ENCODE peak calls at places on chromosomes 11 and 22, in five cellular contexts. X, N, J, R and K are unnamed samples.

GRCh38 chr11:70244698-70245097 is 25.8 kb upstream of the PPFIA1 start:
- DNase-seq in R (peak), N (peak), X (no peak), J (no peak), K (peak)

GRCh38 chr11:57426754-57427691 is at the start of gene SLC43A3:
- DNase-seq in N (peak), R (no peak), X (peak), J (peak), K (peak)

GRCh38 chr11:134633276-134633675 is 221.2 kb upstream of the B3GAT1 start:
- DNase-seq in N (no peak), X (no peak), R (no peak), J (no peak), K (no peak)

GRCh38 chr22:35587447-35587870 is 29.7 kb downstream of the MB start:
- DNase-seq in N (no peak), R (no peak), X (peak), J (no peak), K (no peak)

GRCh38 chr11:123458501-123458900 is 28.4 kb downstream of the GRAMD1B start:
- DNase-seq in N (no peak), X (no peak), J (no peak), R (no peak), K (no peak)

GRCh38 chr11:44286268-44286880 is 23.6 kb downstream of the ALX4 start:
- DNase-seq in X (peak), N (peak), J (peak), R (no peak), K (no peak)

GRCh38 chr11:65132238-65132987 is 1.9 kb downstream of the SYVN1 start:
- DNase-seq in N (no peak), J (no peak), R (no peak), X (no peak), K (no peak)

GRCh38 chr11:105466582-105467228 is 143.2 kb upstream of the GRIA4 start:
- DNase-seq in X (no peak), N (peak), R (peak), J (no peak), K (no peak)

GRCh38 chr22:32662587-32662915 is 139.0 kb upstream of the TIMP3 start:
- DNase-seq in N (no peak), J (no peak), R (no peak), X (no peak), K (no peak)

GRCh38 chr22:35697142-35697541 is 20.5 kb upstream of the APOL5 start:
- DNase-seq in X (no peak), R (no peak), J (no peak), N (no peak), K (no peak)

GRCh38 chr11:1341928-1342524 is 32.6 kb upstream of the TOLLIP start:
- DNase-seq in R (no peak), X (no peak), J (no peak), N (peak), K (no peak)

GRCh38 chr22:30277547-30278344 is 11.1 kb upstream of the OSM start:
- DNase-seq in N (peak), R (no peak), X (no peak), J (no peak), K (no peak)

GRCh38 chr22:26584010-26584409 is 5.9 kb downstream of the TPST2 start:
- DNase-seq in R (no peak), J (no peak), N (no peak), X (no peak), K (no peak)

GRCh38 chr11:3626250-3626960 is 15.4 kb downstream of the ART5 start:
- DNase-seq in X (peak), J (peak), R (no peak), N (no peak), K (no peak)

GRCh38 chr11:124467376-124468061 is 22.0 kb upstream of the OR8B8 start:
- DNase-seq in J (no peak), N (no peak), R (no peak), X (no peak), K (no peak)

DNA sequence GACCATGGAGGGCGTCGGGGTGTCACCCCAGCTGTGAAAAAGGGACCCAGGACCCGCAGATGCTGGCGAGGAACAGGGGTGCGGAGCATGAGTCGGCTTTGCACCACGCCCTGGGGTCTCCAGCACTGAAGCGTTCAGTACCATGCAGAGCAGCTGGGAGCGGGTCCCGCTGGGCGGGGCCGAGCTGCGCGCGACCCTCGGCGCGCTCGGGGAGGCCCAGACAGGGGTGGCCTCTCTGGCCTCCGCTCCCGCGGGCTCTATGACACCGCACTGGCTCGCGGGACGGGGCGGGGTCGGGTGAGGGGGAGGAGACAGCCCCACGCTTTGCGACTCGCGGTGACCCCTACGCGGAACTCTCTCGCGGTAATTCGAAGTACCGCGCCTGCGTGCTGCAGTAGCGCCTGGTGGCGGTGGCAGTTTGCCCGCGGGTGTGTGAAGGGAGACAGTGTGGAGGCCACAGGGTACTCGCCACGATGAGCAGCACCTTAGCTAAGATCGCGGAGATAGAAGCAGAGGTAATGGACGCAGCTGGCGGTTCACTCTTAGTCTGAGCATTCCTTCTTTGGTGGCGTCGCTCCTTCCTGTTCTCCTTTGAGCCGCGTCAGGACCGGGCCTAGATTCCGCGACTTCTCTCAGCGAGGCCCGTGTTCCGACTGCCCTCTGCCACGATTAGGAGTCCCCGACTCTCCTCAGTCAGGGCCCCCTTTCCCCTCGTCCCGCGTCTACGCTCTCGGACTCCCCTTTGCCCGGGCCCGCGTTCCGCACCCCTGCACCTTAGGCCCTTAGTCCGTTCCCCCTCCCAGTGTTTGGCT is at the start of gene DRG1:
- DNase-seq in N (peak), R (peak), J (peak), X (peak), K (peak)
- TF ChIP-seq CTCF in N (peak), R (no peak), J (no peak), X (peak), K (no peak)

GRCh38 chr11:90288207-90288821 is 65.5 kb upstream of the CHORDC1 start:
- DNase-seq in N (peak), J (no peak), X (no peak), R (no peak), K (no peak)
- TF ChIP-seq CTCF in N (peak), J (no peak), X (peak), R (peak), K (no peak)

GRCh38 chr11:75597636-75598035 is 35.6 kb downstream of the SERPINH1 start:
- DNase-seq in J (peak), R (no peak), N (no peak), X (no peak), K (no peak)
- TF ChIP-seq CTCF in J (no peak), R (peak), N (peak), X (peak), K (peak)

GRCh38 chr22:37331811-37332536 is 49.7 kb downstream of the CYTH4 start:
- DNase-seq in N (no peak), X (no peak), J (no peak), R (no peak), K (no peak)
- TF ChIP-seq CTCF in N (peak), X (no peak), J (no peak), R (no peak), K (no peak)

DNA sequence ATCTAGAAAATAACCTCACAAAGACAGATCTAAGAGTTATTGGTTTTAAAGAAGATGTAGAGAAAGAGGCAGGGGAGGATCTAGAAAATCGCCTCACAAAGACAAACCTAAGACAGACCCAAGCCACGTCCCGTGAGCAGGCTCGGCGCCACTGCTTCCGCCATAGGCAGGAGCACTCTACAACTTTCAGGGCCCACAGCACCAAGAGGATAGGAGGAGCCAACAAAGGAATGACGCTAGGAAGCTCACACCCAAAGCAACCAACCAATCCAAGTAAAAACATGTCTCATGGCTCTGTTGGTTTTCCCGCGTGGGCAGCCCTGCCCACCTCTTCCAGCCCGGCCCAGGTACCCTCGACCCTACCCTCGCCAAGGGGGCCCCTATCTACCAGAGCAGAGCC is 4167.4 kb upstream of the OR11H1 start:
- DNase-seq in J (no peak), R (no peak), N (no peak), X (no peak), K (no peak)
- TF ChIP-seq CTCF in J (no peak), R (no peak), N (no peak), X (no peak), K (no peak)

DNA sequence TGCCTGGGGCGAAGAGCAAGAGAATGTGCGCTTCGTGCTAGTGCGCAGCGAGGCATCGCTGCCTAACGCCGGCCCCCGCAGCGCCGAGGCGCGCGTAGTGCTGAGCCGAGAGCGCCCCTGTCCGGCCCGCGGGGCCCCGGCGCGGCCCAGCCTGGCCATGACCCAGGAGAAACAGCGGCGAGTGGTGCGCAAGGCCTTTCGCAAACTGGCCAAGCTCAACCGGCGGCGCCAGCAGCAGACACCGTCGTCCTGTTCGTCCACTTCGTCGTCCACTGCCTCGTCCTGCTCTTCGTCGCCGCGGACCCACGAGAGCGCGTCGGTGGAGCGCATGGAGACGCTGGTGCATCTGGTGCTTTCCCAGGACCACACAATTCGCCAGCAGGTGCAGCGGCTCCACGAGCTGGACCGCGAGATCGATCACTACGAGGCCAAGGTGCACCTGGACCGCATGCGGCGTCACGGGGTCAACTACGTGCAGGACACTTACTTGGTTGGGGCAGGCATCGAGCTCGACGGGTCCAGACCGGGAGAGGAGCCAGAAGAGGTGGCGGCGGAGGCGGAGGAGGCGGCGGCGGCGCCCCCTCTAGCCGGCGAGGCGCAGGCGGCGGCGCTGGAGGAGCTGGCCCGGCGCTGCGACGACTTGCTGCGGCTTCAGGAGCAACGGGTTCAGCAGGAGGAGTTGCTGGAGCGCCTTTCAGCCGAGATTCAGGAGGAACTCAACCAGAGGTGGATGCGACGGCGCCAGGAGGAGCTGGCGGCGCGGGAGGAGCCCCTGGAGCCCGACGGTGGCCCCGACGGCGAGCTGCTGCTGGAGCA is 1.0 kb downstream of the RASSF10 start:
- DNase-seq in N (no peak), R (no peak), X (peak), J (peak), K (no peak)
- TF ChIP-seq CTCF in N (no peak), R (no peak), X (no peak), J (no peak), K (no peak)

DNA sequence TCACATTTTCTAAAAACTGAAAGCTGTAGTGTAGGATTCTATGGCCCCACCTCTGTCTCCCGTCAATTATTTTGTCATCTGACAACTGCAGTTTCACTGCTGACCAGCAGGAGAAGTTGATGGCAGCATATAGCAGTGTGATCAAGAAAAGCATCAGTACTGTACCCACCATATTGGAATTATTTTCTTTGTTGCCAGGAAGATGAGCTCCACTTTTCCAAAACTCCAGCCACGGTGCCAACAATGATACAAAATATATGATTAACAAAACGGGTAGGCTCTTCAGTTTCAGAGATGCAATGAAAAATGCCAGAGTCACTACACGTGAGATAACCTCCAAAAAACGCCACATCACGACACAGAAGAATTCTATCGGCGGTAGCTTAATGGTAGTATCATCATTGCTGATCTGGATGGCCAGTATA is 41.3 kb downstream of the XKR3 start:
- DNase-seq in R (no peak), J (no peak), X (no peak), N (no peak), K (no peak)
- TF ChIP-seq CTCF in R (peak), J (peak), X (no peak), N (peak), K (peak)